ENCODE peak calls at places on chromosomes 2 and 18, in six cellular contexts. One of them, this sample, is unnamed.

GRCh38 chr2:123051136-123051535 is 974.0 kb upstream of the CNTNAP5 start:
- DNase-seq in foreskin fibroblast: no peak
- DNase-seq in testis: no peak
- DNase-seq in glutamatergic neuron: no peak
- DNase-seq in dermis blood vessel endothelial cell: no peak
- DNase-seq in NCI-H146: no peak
- DNase-seq in this sample: no peak

GRCh38 chr2:74767618-74768017 is 66.3 kb upstream of the HK2 start:
- DNase-seq in foreskin fibroblast: no peak
- DNase-seq in testis: no peak
- DNase-seq in glutamatergic neuron: no peak
- DNase-seq in dermis blood vessel endothelial cell: no peak
- DNase-seq in NCI-H146: no peak
- DNase-seq in this sample: no peak

GRCh38 chr2:97752342-97753334 is 39.3 kb downstream of the ZAP70 start:
- DNase-seq in foreskin fibroblast: no peak
- DNase-seq in testis: no peak
- DNase-seq in glutamatergic neuron: no peak
- DNase-seq in dermis blood vessel endothelial cell: no peak
- DNase-seq in NCI-H146: no peak
- DNase-seq in this sample: no peak

GRCh38 chr2:172859821-172860707 is 124.4 kb downstream of the RAPGEF4 start:
- DNase-seq in foreskin fibroblast: no peak
- DNase-seq in testis: no peak
- DNase-seq in glutamatergic neuron: no peak
- DNase-seq in dermis blood vessel endothelial cell: peak; percentile 29
- DNase-seq in NCI-H146: peak; percentile 60
- DNase-seq in this sample: peak; percentile 81

GRCh38 chr2:218186876-218187649 is 20.3 kb upstream of the CXCR1 start:
- DNase-seq in foreskin fibroblast: no peak
- DNase-seq in testis: no peak
- DNase-seq in glutamatergic neuron: no peak
- DNase-seq in dermis blood vessel endothelial cell: no peak
- DNase-seq in NCI-H146: no peak
- DNase-seq in this sample: no peak

GRCh38 chr2:165868211-165868610 is 74.2 kb upstream of the GALNT3 start:
- DNase-seq in foreskin fibroblast: no peak
- DNase-seq in testis: no peak
- DNase-seq in glutamatergic neuron: no peak
- DNase-seq in dermis blood vessel endothelial cell: no peak
- DNase-seq in NCI-H146: no peak
- DNase-seq in this sample: peak; percentile 94

GRCh38 chr2:22692751-22693150 is 692.2 kb upstream of the KLHL29 start:
- DNase-seq in foreskin fibroblast: no peak
- DNase-seq in testis: no peak
- DNase-seq in glutamatergic neuron: no peak
- DNase-seq in dermis blood vessel endothelial cell: no peak
- DNase-seq in NCI-H146: no peak
- DNase-seq in this sample: peak; percentile 5

GRCh38 chr2:9594361-9595063 is 36.3 kb downstream of the YWHAQ start:
- DNase-seq in foreskin fibroblast: peak; percentile 78
- DNase-seq in testis: peak; percentile 46
- DNase-seq in glutamatergic neuron: no peak
- DNase-seq in dermis blood vessel endothelial cell: peak; percentile 89
- DNase-seq in NCI-H146: no peak
- DNase-seq in this sample: no peak

GRCh38 chr18:42429208-42429607 is 474.2 kb downstream of the PIK3C3 start:
- DNase-seq in foreskin fibroblast: no peak
- DNase-seq in testis: no peak
- DNase-seq in glutamatergic neuron: no peak
- DNase-seq in dermis blood vessel endothelial cell: no peak
- DNase-seq in NCI-H146: no peak
- DNase-seq in this sample: no peak

GRCh38 chr2:177204417-177204816 is 8.2 kb upstream of the HNRNPA3 start:
- DNase-seq in foreskin fibroblast: no peak
- DNase-seq in testis: no peak
- DNase-seq in glutamatergic neuron: no peak
- DNase-seq in dermis blood vessel endothelial cell: no peak
- DNase-seq in NCI-H146: no peak
- DNase-seq in this sample: no peak

This sample was measured in NCI-H69.